ENCODE peak calls at places on chromosomes 13 and 19, in eight cellular contexts. O is cardiac muscle cell; B is aorta; T is thoracic aorta; F is CD8-positive, alpha-beta memory T cell; D is PC-3; X is Peyer's patch; V is heart left ventricle. Y is an unnamed sample. For H3K4me1, the result is how much of the 10 kb centered on the place peaks cover.

GRCh38 chr19:13849277-13849676 is 27.7 kb upstream of the NANOS3 start:
- DNase-seq in T (no peak), F (no peak), O (no peak), X (no peak), V (no peak), D (peak), B (no peak), Y (peak)

GRCh38 chr13:77516342-77516789 is 19.1 kb upstream of the SCEL start:
- DNase-seq in B (no peak), T (no peak), D (peak), X (no peak), F (no peak), V (no peak), O (no peak), Y (no peak)

GRCh38 chr19:12052571-12053169 is at the start of gene ZNF878:
- DNase-seq in D (peak), B (peak), X (peak), V (peak), T (peak), O (peak), F (peak), Y (peak)

GRCh38 chr13:32624441-32624840 is 38.2 kb downstream of the PDS5B start:
- DNase-seq in B (no peak), V (no peak), X (no peak), F (no peak), T (no peak), D (no peak), O (no peak), Y (no peak)

GRCh38 chr13:42525035-42525504 is 48.9 kb upstream of the TNFSF11 start:
- DNase-seq in D (peak), X (no peak), T (no peak), B (no peak), V (no peak), F (no peak), O (no peak), Y (no peak)

GRCh38 chr19:49968279-49968922 is 7.4 kb upstream of the SIGLEC11 start:
- DNase-seq in T (no peak), X (no peak), D (no peak), V (no peak), B (no peak), F (no peak), O (no peak), Y (peak)

GRCh38 chr13:75798353-75799245 is 162.5 kb downstream of the LMO7 start:
- DNase-seq in T (no peak), D (peak), V (no peak), O (no peak), F (no peak), B (no peak), X (no peak), Y (no peak)

GRCh38 chr13:101140936-101141335 is 275.4 kb downstream of the NALCN start:
- DNase-seq in X (no peak), D (no peak), T (no peak), O (no peak), B (no peak), V (no peak), F (no peak), Y (no peak)

GRCh38 chr19:6042776-6043726 is 65.1 kb upstream of the RANBP3 start:
- DNase-seq in X (peak), O (no peak), D (no peak), T (no peak), B (no peak), F (no peak), V (peak), Y (no peak)

DNA sequence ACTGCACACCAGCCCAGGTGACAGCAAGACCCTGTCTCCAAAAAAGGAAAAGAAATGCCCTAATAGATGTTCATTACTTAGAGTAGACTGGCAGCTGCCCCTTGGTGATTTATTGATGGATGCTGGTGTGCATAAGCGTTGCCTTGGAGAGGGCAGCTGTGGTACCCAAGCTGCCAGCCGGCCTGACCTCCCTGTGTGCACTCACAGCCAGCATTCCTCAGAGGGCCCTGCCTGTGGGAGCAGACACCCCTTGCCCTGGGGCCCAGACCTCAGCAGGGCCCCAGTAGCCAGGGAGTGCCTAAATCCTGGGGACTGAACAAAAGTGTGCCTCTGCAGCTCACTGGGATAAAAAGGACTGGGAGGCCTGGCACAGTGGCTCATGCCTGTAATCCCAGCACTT is 7.8 kb upstream of the ACTN4 start:
- DNase-seq in B (no peak), D (no peak), O (no peak), F (no peak), X (no peak), V (no peak), T (no peak), Y (no peak)
- H3K4me1 ChIP-seq in B (under half), D (under half), O (under half), F (under half), X (under half), V (under half), T (under half), Y (under half)

GRCh38 chr13:67133476-67133875 is 96.7 kb downstream of the PCDH9 start:
- DNase-seq in O (no peak), T (no peak), B (no peak), D (no peak), V (no peak), X (no peak), F (no peak), Y (no peak)
- H3K4me1 ChIP-seq in O (under half), T (under half), B (under half), D (under half), V (under half), X (under half), F (under half), Y (under half)

GRCh38 chr19:18300930-18301717 is 19.7 kb upstream of the JUND start:
- DNase-seq in X (no peak), O (peak), T (peak), D (peak), B (peak), V (peak), F (no peak), Y (peak)

GRCh38 chr19:18299654-18300053 is 18.2 kb upstream of the JUND start:
- DNase-seq in D (no peak), O (no peak), T (no peak), F (no peak), B (no peak), V (no peak), X (no peak), Y (peak)

GRCh38 chr19:18301718-18302111 is 20.3 kb upstream of the JUND start:
- DNase-seq in D (no peak), X (no peak), B (no peak), T (no peak), O (no peak), F (no peak), V (no peak), Y (no peak)

GRCh38 chr19:18297308-18297707 is 15.9 kb upstream of the JUND start:
- DNase-seq in F (no peak), D (no peak), O (no peak), V (no peak), B (no peak), X (no peak), T (no peak), Y (no peak)

GRCh38 chr19:18298601-18299000 is 17.2 kb upstream of the JUND start:
- DNase-seq in F (no peak), B (no peak), X (no peak), T (no peak), O (no peak), D (no peak), V (no peak), Y (no peak)
- H3K4me1 ChIP-seq in F (under half), B (under half), X (under half), T (under half), O (under half), D (under half), V (under half), Y (under half)

GRCh38 chr19:35351441-35352176 is 3.9 kb downstream of the FFAR1 start:
- DNase-seq in T (no peak), B (peak), O (no peak), F (no peak), D (no peak), X (no peak), V (peak), Y (no peak)

GRCh38 chr19:35352448-35353304 is 5.0 kb downstream of the FFAR1 start:
- DNase-seq in B (peak), D (peak), X (peak), T (no peak), V (peak), O (peak), F (peak), Y (peak)

GRCh38 chr19:35352177-35352447 is 4.4 kb downstream of the FFAR1 start:
- DNase-seq in X (no peak), V (no peak), T (no peak), B (no peak), D (no peak), F (no peak), O (no peak), Y (no peak)

GRCh38 chr19:35354898-35355297 is 3.4 kb upstream of the FFAR3 start:
- DNase-seq in T (no peak), X (no peak), B (peak), D (no peak), V (peak), F (no peak), O (no peak), Y (no peak)

GRCh38 chr19:35353635-35354034 is 4.6 kb upstream of the FFAR3 start:
- DNase-seq in T (no peak), B (peak), X (no peak), D (no peak), V (peak), F (no peak), O (no peak), Y (no peak)
- H3K4me1 ChIP-seq in T (under half), B (under half), X (under half), D (under half), V (under half), F (under half), O (under half), Y (under half)

GRCh38 chr19:2628597-2628996 is 73.9 kb downstream of the GNG7 start:
- DNase-seq in D (no peak), V (no peak), T (no peak), F (no peak), O (no peak), B (no peak), X (no peak), Y (no peak)
- H3K4me1 ChIP-seq in D (under half), V (under half), T (half or more), F (under half), O (under half), B (under half), X (under half), Y (under half)

GRCh38 chr13:40585911-40586471 is 80.5 kb downstream of the FOXO1 start:
- DNase-seq in F (no peak), O (no peak), V (no peak), T (no peak), X (no peak), D (peak), B (no peak), Y (no peak)
- H3K4me1 ChIP-seq in F (half or more), O (under half), V (half or more), T (half or more), X (under half), D (under half), B (under half), Y (under half)

GRCh38 chr19:54160182-54160811 is 776 bp upstream of the LENG1 start:
- DNase-seq in V (no peak), X (no peak), D (peak), T (no peak), O (no peak), F (no peak), B (no peak), Y (no peak)

GRCh38 chr19:54159352-54160181 is at the start of gene LENG1:
- DNase-seq in T (peak), D (peak), B (peak), O (peak), F (peak), V (peak), X (peak), Y (peak)

GRCh38 chr19:54156953-54157352 is 2.6 kb downstream of the LENG1 start:
- DNase-seq in F (no peak), B (no peak), O (no peak), D (no peak), X (no peak), T (no peak), V (no peak), Y (no peak)

GRCh38 chr19:54160948-54161347 is 1.4 kb upstream of the LENG1 start:
- DNase-seq in O (no peak), V (no peak), F (no peak), B (no peak), X (no peak), D (peak), T (no peak), Y (no peak)

GRCh38 chr19:54158812-54159351 is 639 bp downstream of the LENG1 start:
- DNase-seq in O (peak), V (no peak), X (no peak), T (no peak), B (no peak), F (no peak), D (peak), Y (no peak)
- H3K4me1 ChIP-seq in O (under half), V (under half), X (under half), T (under half), B (under half), F (half or more), D (under half), Y (under half)

DNA sequence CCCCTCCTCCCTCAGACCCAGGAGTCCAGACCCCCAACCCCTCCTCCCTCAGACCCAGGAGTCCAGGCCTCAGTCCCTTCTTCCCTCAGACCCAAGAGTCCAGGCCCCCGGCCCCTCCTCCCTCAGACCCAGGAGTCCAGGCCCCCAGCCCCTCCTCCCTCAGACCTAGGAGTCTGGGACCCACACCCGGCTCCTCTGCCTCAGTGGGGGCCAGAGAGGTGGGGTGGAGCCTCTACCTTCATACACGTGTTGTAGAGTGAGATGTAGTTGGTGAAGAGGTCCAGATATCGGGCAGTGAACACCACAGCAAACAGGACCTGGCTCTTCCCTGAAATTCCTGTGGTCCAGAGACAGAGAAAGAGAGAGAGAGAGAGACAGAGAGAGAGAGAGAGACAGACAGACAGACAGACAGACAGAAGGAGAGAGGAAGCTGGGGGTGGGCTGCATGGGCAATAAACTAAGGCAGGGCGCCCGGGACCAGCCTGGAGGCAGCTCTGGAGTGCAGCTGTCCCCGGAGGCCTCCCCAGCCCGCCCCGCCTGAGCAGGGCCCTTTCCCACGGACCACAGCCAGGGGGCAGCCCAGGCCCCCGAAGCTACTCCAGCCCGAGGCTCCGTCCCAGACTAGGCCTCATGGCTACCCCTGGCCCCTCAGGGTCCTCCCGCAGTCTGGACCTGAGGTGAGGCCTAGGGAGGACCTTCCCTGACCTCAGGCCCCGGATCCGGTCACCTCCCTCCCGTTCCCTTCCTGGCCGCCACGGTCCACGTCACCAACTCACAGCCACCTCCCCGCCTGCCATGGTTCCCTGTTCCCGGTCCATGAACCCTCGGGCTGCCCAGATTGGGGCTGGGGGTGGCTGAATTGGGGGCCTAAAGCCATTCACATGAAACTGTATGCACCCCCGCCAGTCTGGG is 907 bp downstream of the KDELR1 start:
- DNase-seq in V (peak), T (no peak), X (peak), O (peak), B (peak), D (no peak), F (peak), Y (peak)
- H3K4me1 ChIP-seq in V (under half), T (under half), X (under half), O (under half), B (under half), D (under half), F (under half), Y (under half)

GRCh38 chr19:18842166-18842565 is 10.4 kb downstream of the UPF1 start:
- DNase-seq in D (no peak), O (no peak), B (no peak), X (no peak), V (no peak), F (no peak), T (no peak), Y (peak)
- H3K4me1 ChIP-seq in D (under half), O (under half), B (under half), X (under half), V (half or more), F (half or more), T (half or more), Y (under half)

DNA sequence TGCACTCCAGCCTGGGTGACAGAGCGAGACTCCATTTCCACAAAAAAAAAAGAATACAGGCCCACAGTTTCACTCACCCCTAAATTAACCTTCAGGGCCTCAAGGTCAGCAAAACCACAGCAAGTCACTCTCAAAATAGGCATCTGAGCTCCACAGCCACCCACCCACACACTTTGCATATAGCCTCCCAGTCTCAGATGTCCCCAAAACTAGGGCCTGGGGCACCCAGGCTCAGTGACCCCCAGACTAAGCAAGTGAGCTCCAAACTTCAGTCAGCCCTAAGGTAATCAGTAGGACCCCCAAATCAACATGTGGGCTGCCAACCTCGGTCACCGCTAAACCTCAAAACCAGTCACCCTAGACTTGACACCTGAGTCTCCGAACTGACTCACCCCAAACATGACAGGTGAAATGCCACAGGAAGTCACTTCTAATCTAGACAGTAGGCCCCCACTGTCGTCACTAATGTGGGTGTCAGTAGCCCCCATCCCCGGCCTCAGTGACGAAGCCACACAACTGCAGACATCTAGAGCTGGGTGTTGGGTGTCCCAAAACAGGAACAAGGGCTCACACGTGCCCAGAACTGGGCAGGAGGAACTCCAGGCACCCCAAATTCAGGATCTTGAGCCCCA is 13.9 kb downstream of the RABAC1 start:
- DNase-seq in O (no peak), F (peak), D (no peak), V (no peak), T (no peak), B (no peak), X (peak), Y (peak)
- H3K4me1 ChIP-seq in O (under half), F (under half), D (under half), V (under half), T (under half), B (under half), X (under half), Y (under half)

Y was measured in right cardiac atrium.